ENCODE peak calls at places on chromosomes 2 and 18, in eight cellular contexts. D is K562, S is HepG2, C is hepatocyte, F is IMR-90, H is H9, W is OCI-LY7, I is GM12878. P is an unnamed sample. For H3K4me1, the result is how much of the 10 kb centered on the place peaks cover.

GRCh38 chr18:55780591-55781071 is 192.6 kb upstream of the TCF4 start:
- DNase-seq in S (no peak), H (no peak), I (no peak), D (no peak), W (no peak), C (no peak), F (peak), P (no peak)

GRCh38 chr2:238513346-238513745 is 86.6 kb downstream of the ASB1 start:
- DNase-seq in F (peak), D (peak), S (peak), C (peak), I (no peak), H (peak), W (peak), P (peak)

GRCh38 chr2:200380139-200380561 is 73.7 kb downstream of the SPATS2L start:
- DNase-seq in C (no peak), W (no peak), I (no peak), D (peak), S (no peak), F (peak), H (no peak), P (no peak)

GRCh38 chr2:212935749-212936148 is 215.7 kb downstream of the IKZF2 start:
- DNase-seq in D (no peak), W (no peak), C (no peak), F (peak), H (no peak), S (no peak), I (no peak), P (no peak)

GRCh38 chr2:104177179-104177578 is 676.7 kb upstream of the POU3F3 start:
- DNase-seq in S (no peak), F (no peak), C (no peak), D (no peak), W (no peak), H (no peak), I (no peak), P (no peak)

GRCh38 chr2:71340176-71340575 is 8.6 kb downstream of the ZNF638 start:
- DNase-seq in W (no peak), S (no peak), I (no peak), H (no peak), C (no peak), D (no peak), F (no peak), P (no peak)

GRCh38 chr18:2883137-2883671 is 36.4 kb downstream of the EMILIN2 start:
- DNase-seq in S (no peak), I (no peak), F (no peak), H (no peak), D (no peak), W (peak), C (no peak), P (no peak)

GRCh38 chr2:9972621-9973445 is 21.3 kb downstream of the GRHL1 start:
- DNase-seq in S (no peak), H (no peak), I (no peak), W (no peak), F (peak), D (peak), C (no peak), P (peak)

GRCh38 chr2:138922973-138923563 is 142.9 kb upstream of the NXPH2 start:
- DNase-seq in C (peak), W (peak), I (no peak), H (no peak), D (peak), S (peak), F (no peak), P (peak)

GRCh38 chr2:197613509-197613987 is 61.8 kb downstream of the RFTN2 start:
- DNase-seq in H (no peak), W (no peak), C (peak), S (peak), D (no peak), F (peak), I (no peak), P (no peak)

GRCh38 chr2:30486655-30487054 is 39.6 kb downstream of the LCLAT1 start:
- DNase-seq in I (no peak), H (no peak), D (no peak), C (no peak), F (no peak), W (no peak), S (no peak), P (no peak)

GRCh38 chr2:65075605-65076344 is 19.6 kb downstream of the CEP68 start:
- DNase-seq in I (no peak), W (no peak), S (peak), F (no peak), D (peak), H (peak), C (no peak), P (no peak)

GRCh38 chr18:63994783-63995399 is 25.0 kb downstream of the SERPINB8 start:
- DNase-seq in H (peak), W (peak), S (peak), F (peak), I (no peak), D (peak), C (peak), P (peak)

GRCh38 chr2:219362524-219363164 is 25.1 kb downstream of the DNPEP start:
- DNase-seq in W (no peak), F (peak), S (no peak), H (no peak), C (peak), D (peak), I (peak), P (peak)

GRCh38 chr2:20410556-20411277 is 36.2 kb upstream of the RHOB start:
- DNase-seq in D (no peak), C (no peak), W (no peak), H (no peak), I (no peak), F (no peak), S (no peak), P (no peak)

GRCh38 chr18:43405097-43405496 is 127.8 kb upstream of the SYT4 start:
- DNase-seq in S (no peak), D (no peak), F (no peak), C (peak), W (no peak), I (no peak), H (no peak), P (peak)

GRCh38 chr2:31365834-31366505 is 48.6 kb downstream of the XDH start:
- DNase-seq in D (no peak), C (no peak), S (no peak), F (no peak), W (no peak), I (no peak), H (no peak), P (no peak)

GRCh38 chr2:206423147-206423546 is 20.2 kb upstream of the ADAM23 start:
- DNase-seq in S (no peak), F (no peak), W (peak), D (peak), C (no peak), H (peak), I (no peak), P (no peak)

GRCh38 chr2:157363612-157364101 is 38.0 kb upstream of the ERMN start:
- DNase-seq in C (no peak), S (no peak), H (no peak), F (no peak), W (no peak), D (no peak), I (peak), P (peak)

GRCh38 chr2:120743657-120744056 is 8.0 kb downstream of the GLI2 start:
- DNase-seq in D (no peak), F (no peak), W (no peak), H (peak), S (no peak), I (no peak), C (no peak), P (no peak)

GRCh38 chr2:238868067-238868524 is 20.2 kb downstream of the TWIST2 start:
- DNase-seq in F (no peak), W (no peak), H (no peak), I (no peak), C (no peak), D (no peak), S (no peak), P (no peak)

GRCh38 chr2:227472265-227473018 is 486 bp downstream of the AGFG1 start:
- DNase-seq in D (peak), S (no peak), W (peak), H (peak), I (no peak), C (peak), F (no peak), P (peak)

GRCh38 chr2:217795706-217796465 is 206.9 kb downstream of the TNS1 start:
- DNase-seq in H (no peak), W (no peak), I (no peak), F (no peak), S (no peak), C (no peak), D (no peak), P (no peak)

GRCh38 chr2:3288455-3289163 is 89.0 kb downstream of the EIPR1 start:
- DNase-seq in F (no peak), S (no peak), H (no peak), I (no peak), C (no peak), D (no peak), W (no peak), P (no peak)

GRCh38 chr2:383888-384287 is 96.0 kb upstream of the ALKAL2 start:
- DNase-seq in F (no peak), S (no peak), I (no peak), W (no peak), D (no peak), H (no peak), C (peak), P (no peak)

GRCh38 chr2:222033541-222033940 is 265.3 kb downstream of the PAX3 start:
- DNase-seq in D (no peak), W (no peak), I (no peak), H (no peak), C (peak), S (no peak), F (no peak), P (peak)

GRCh38 chr2:40384714-40385113 is 67.2 kb downstream of the SLC8A1 start:
- DNase-seq in S (no peak), I (no peak), C (no peak), H (no peak), F (peak), D (no peak), W (no peak), P (peak)

GRCh38 chr2:149017116-149017985 is 21.1 kb upstream of the LYPD6B start:
- DNase-seq in H (peak), I (peak), D (peak), W (peak), S (peak), F (peak), C (peak), P (peak)

GRCh38 chr2:222939208-222939846 is 78.5 kb downstream of the ACSL3 start:
- DNase-seq in W (peak), S (peak), I (peak), C (peak), H (peak), F (peak), D (peak), P (peak)

GRCh38 chr2:221478106-221478863 is 93.8 kb downstream of the EPHA4 start:
- DNase-seq in H (peak), D (no peak), I (no peak), S (no peak), W (no peak), C (no peak), F (peak), P (no peak)

GRCh38 chr2:220664272-220665107 is 907.6 kb downstream of the EPHA4 start:
- DNase-seq in H (no peak), D (no peak), S (no peak), C (no peak), F (peak), W (no peak), I (no peak), P (no peak)

GRCh38 chr2:168116448-168116847 is 130.9 kb downstream of the STK39 start:
- DNase-seq in F (peak), S (peak), D (peak), W (no peak), I (no peak), H (peak), C (no peak), P (no peak)

GRCh38 chr2:177101930-177102329 is 110.7 kb upstream of the HNRNPA3 start:
- DNase-seq in W (no peak), I (no peak), F (no peak), D (no peak), H (no peak), S (no peak), C (no peak), P (no peak)

GRCh38 chr2:177108890-177109289 is 103.7 kb upstream of the HNRNPA3 start:
- DNase-seq in C (no peak), H (no peak), D (no peak), F (no peak), S (no peak), W (no peak), I (no peak), P (no peak)

GRCh38 chr2:177106212-177106611 is 106.4 kb upstream of the HNRNPA3 start:
- DNase-seq in C (no peak), D (peak), H (peak), S (peak), F (no peak), W (peak), I (no peak), P (no peak)
- TF ChIP-seq CTCF in C (no peak), D (peak), H (peak), S (peak), F (no peak), W (peak), I (no peak), P (peak)

GRCh38 chr2:152471013-152471412 is 136.0 kb downstream of the FMNL2 start:
- DNase-seq in D (no peak), S (peak), C (no peak), I (no peak), H (no peak), W (no peak), F (no peak), P (no peak)
- H3K4me1 ChIP-seq in D (under half), S (half or more), C (half or more), I (under half), H (under half), W (under half), F (under half), P (under half)

DNA sequence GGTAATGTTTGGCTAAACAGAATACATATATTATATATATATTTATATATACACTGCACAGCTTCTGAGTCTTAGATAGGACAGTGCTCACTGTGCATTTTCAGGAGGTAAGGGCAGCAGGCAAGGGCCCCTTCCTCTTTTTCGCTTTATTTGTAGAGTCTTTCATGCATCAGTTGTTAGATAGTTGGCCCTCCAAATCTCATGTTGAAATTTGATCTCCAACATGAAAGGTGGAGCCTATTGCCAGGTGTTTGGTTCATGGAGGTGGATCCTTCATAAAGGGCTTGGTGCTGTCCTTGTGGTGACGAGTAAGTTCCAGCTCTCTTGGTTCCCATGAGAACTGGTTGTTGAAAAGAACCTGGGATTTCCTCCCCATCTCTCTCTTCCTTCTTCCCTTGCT is 48.1 kb downstream of the TSN start:
- DNase-seq in S (no peak), F (no peak), W (peak), D (no peak), I (no peak), H (no peak), C (no peak), P (no peak)
- H2AFZ ChIP-seq in S (no peak), F (no peak), W (peak), D (no peak), I (peak), H (peak), C (no peak), P (no peak)

GRCh38 chr2:162333968-162334367 is 10.0 kb upstream of the GCA start:
- DNase-seq in F (peak), I (no peak), C (peak), D (peak), W (peak), H (peak), S (peak), P (peak)
- TF ChIP-seq CTCF in F (peak), I (peak), C (peak), D (peak), W (peak), H (peak), S (peak), P (peak)

GRCh38 chr2:69628325-69629038 is 15.1 kb downstream of the AAK1 start:
- DNase-seq in H (no peak), C (no peak), I (no peak), F (no peak), D (peak), W (no peak), S (no peak), P (no peak)

GRCh38 chr2:69623236-69623635 is 20.3 kb downstream of the AAK1 start:
- DNase-seq in S (no peak), C (no peak), W (no peak), I (no peak), D (no peak), H (no peak), F (no peak), P (no peak)

GRCh38 chr2:69624153-69624552 is 19.4 kb downstream of the AAK1 start:
- DNase-seq in H (no peak), I (no peak), W (no peak), S (no peak), D (no peak), C (no peak), F (peak), P (no peak)

GRCh38 chr2:69624611-69625010 is 18.9 kb downstream of the AAK1 start:
- DNase-seq in C (no peak), W (no peak), I (no peak), S (no peak), F (no peak), D (no peak), H (no peak), P (no peak)

DNA sequence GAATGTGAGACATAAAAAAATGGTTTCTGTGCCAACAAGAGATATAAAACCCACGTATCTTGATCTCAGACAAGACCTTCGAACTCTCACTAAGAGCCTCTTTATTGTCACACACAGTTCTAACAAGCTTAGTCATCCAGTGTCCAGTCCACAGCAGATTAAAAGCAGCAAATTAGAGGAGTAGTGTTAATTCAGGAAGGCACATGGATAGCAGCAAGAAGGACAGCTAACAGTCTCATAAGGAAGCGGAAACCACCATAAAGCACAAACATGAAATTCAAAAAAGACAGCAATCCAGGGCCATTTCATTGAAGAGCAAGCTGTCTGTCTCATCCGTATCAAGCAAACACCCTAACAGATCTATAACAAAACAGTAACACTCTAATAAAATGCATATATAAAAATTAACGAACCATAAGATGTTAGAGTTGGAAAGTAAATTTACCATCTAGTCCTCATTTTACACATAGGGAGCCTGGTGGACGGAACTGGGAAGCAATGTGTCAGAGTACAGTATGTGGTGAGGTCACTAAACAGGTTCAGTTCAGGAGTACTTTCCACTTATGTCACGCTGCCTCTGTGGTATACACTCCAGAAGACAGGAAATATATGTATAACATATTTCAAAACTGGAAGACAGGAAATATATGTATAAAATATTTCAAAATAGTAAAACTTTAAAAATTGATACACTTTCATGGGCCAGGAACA is 18.3 kb downstream of the AAK1 start:
- DNase-seq in F (peak), D (peak), C (peak), I (no peak), S (peak), H (no peak), W (no peak), P (no peak)
- H3K4me1 ChIP-seq in F (under half), D (under half), C (under half), I (under half), S (under half), H (under half), W (under half), P (under half)

GRCh38 chr18:39198376-39198775 is 1632.8 kb upstream of the CELF4 start:
- DNase-seq in D (no peak), H (no peak), W (no peak), I (no peak), S (no peak), C (no peak), F (peak), P (peak)
- H2AFZ ChIP-seq in D (no peak), H (no peak), W (no peak), I (no peak), S (no peak), C (no peak), F (no peak), P (no peak)

DNA sequence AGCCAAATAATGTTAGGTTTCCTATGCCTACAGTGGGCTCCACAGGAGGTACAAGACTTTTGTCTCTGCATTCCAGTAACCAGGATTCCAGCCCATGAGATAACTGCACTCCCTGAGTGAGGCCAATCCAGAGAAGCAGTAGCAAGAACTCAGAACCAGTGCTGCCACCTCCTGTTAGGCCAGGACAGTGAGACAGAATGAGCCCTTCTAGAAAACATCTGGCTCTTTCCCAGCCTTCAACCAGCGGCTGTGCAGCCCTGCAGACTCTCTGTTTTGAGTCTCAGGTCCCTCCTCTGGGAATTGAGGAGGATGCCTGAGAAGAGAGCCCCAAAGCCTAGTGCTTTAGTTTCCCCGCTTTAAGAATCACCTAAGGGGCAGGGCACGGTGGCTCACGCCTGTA is 44.2 kb downstream of the ARID5A start:
- DNase-seq in C (peak), S (peak), F (no peak), H (peak), W (peak), D (peak), I (no peak), P (peak)
- TF ChIP-seq CTCF in C (peak), S (peak), F (no peak), H (peak), W (peak), D (peak), I (peak), P (no peak)

DNA sequence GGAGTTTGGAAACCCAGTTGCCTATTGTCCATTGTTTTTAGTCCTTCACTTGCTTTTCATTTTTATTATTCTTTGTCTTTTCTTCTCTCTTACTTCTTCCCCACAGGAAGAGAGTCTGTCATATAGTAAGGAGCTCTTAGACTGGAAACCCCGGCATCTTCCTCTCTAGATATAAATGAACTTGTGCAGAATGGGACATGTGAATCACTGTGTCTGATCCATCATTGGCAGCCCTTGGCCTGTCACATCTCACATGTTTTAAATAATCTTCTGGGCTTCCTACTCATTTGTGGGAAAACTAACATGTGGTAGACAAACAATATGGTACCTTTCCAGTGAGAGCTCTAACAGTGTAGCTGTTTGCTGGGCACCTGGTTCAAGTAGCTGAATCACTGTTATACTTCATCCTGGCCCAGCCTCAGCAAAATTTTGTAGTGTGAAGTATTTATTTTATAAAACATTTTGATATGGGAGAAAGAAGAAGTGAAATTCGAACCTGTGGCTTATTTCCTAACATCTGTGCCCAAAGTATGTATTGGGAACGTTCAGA is 112.8 kb downstream of the PHLPP1 start:
- DNase-seq in H (no peak), D (no peak), C (no peak), W (peak), S (no peak), F (peak), I (no peak), P (no peak)
- H3K4me1 ChIP-seq in H (under half), D (under half), C (under half), W (under half), S (under half), F (under half), I (under half), P (under half)

DNA sequence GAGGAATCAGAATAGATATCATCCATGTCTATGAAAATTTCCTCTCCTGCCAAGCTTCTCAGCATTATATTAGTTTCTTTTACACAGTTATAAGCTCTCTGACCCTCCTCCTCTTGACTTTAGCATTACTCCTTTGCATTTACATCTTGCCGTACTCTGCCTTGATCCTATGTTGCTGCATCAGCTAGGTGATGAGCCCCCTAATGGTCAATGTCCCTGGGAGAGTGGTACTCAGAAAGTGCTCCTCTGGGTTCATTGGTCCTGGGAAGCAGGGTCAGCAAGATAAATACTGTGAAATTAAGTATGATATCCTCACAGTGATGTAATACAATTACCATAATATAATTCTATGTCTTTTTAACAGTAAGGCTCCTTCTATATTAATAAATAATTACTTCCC is 74.1 kb downstream of the PKP4 start:
- DNase-seq in H (no peak), D (no peak), I (no peak), W (no peak), F (no peak), C (no peak), S (no peak), P (no peak)
- H2AFZ ChIP-seq in H (no peak), D (no peak), I (no peak), W (no peak), F (no peak), C (no peak), S (no peak), P (no peak)

P was measured in mammary epithelial cell.